ENCODE peak calls at places on chromosomes 4 and X, in six cellular contexts. One of them, this sample, is unnamed.

GRCh38 chr4:165992263-165992662 is 119.2 kb downstream of the TLL1 start:
- DNase-seq in cardiac muscle cell: no peak
- DNase-seq in IMR-90: no peak
- DNase-seq in HCT116: no peak
- DNase-seq in heart right ventricle: no peak
- DNase-seq in colonic mucosa: no peak
- DNase-seq in this sample: no peak

GRCh38 chrX:74925210-74926088 is at the start of gene NEXMIF:
- DNase-seq in cardiac muscle cell: peak
- DNase-seq in IMR-90: no peak
- DNase-seq in HCT116: no peak
- DNase-seq in heart right ventricle: no peak
- DNase-seq in colonic mucosa: peak
- DNase-seq in this sample: peak

GRCh38 chrX:52341493-52341892 is 27.3 kb upstream of the XAGE2 start:
- DNase-seq in cardiac muscle cell: no peak
- DNase-seq in IMR-90: no peak
- DNase-seq in HCT116: peak
- DNase-seq in heart right ventricle: no peak
- DNase-seq in colonic mucosa: no peak
- DNase-seq in this sample: peak

GRCh38 chr4:3688018-3688998 is 77.9 kb upstream of the ADRA2C start:
- DNase-seq in cardiac muscle cell: no peak
- DNase-seq in IMR-90: peak
- DNase-seq in HCT116: no peak
- DNase-seq in heart right ventricle: no peak
- DNase-seq in colonic mucosa: no peak
- DNase-seq in this sample: no peak

GRCh38 chrX:34915463-34916225 is 27.0 kb upstream of the FAM47B start:
- DNase-seq in cardiac muscle cell: peak
- DNase-seq in IMR-90: no peak
- DNase-seq in HCT116: no peak
- DNase-seq in heart right ventricle: no peak
- DNase-seq in colonic mucosa: no peak
- DNase-seq in this sample: no peak

GRCh38 chr4:110458494-110459266 is 17.3 kb upstream of the ENPEP start:
- DNase-seq in cardiac muscle cell: no peak
- DNase-seq in IMR-90: no peak
- DNase-seq in HCT116: no peak
- DNase-seq in heart right ventricle: no peak
- DNase-seq in colonic mucosa: peak
- DNase-seq in this sample: no peak

GRCh38 chr4:36220776-36221175 is 23.5 kb downstream of the ARAP2 start:
- DNase-seq in cardiac muscle cell: no peak
- DNase-seq in IMR-90: no peak
- DNase-seq in HCT116: no peak
- DNase-seq in heart right ventricle: no peak
- DNase-seq in colonic mucosa: no peak
- DNase-seq in this sample: no peak

GRCh38 chr4:27218013-27218412 is 357.4 kb downstream of the STIM2 start:
- DNase-seq in cardiac muscle cell: no peak
- DNase-seq in IMR-90: peak
- DNase-seq in HCT116: no peak
- DNase-seq in heart right ventricle: no peak
- DNase-seq in colonic mucosa: no peak
- DNase-seq in this sample: peak

GRCh38 chr4:73964862-73965611 is 16.8 kb downstream of the PF4 start:
- DNase-seq in cardiac muscle cell: peak
- DNase-seq in IMR-90: no peak
- DNase-seq in HCT116: peak
- DNase-seq in heart right ventricle: no peak
- DNase-seq in colonic mucosa: peak
- DNase-seq in this sample: no peak

GRCh38 chr4:25234390-25235367 is 846 bp downstream of the PI4K2B start:
- DNase-seq in cardiac muscle cell: peak
- DNase-seq in IMR-90: peak
- DNase-seq in HCT116: peak
- DNase-seq in heart right ventricle: peak
- DNase-seq in colonic mucosa: peak
- DNase-seq in this sample: peak

GRCh38 chrX:100895365-100896075 is 21.4 kb upstream of the NOX1 start:
- DNase-seq in cardiac muscle cell: peak
- DNase-seq in IMR-90: peak
- DNase-seq in HCT116: peak
- DNase-seq in heart right ventricle: no peak
- DNase-seq in colonic mucosa: no peak
- DNase-seq in this sample: peak

GRCh38 chr4:83961575-83961974 is 425.7 kb downstream of the GPAT3 start:
- DNase-seq in cardiac muscle cell: no peak
- DNase-seq in IMR-90: peak
- DNase-seq in HCT116: no peak
- DNase-seq in heart right ventricle: no peak
- DNase-seq in colonic mucosa: no peak
- DNase-seq in this sample: peak

GRCh38 chrX:47358387-47359065 is 11.9 kb upstream of the ZNF157 start:
- DNase-seq in cardiac muscle cell: no peak
- DNase-seq in IMR-90: no peak
- DNase-seq in HCT116: no peak
- DNase-seq in heart right ventricle: no peak
- DNase-seq in colonic mucosa: no peak
- DNase-seq in this sample: no peak

GRCh38 chr4:17273047-17273446 is 238.8 kb downstream of the QDPR start:
- DNase-seq in cardiac muscle cell: no peak
- DNase-seq in IMR-90: peak
- DNase-seq in HCT116: no peak
- DNase-seq in heart right ventricle: no peak
- DNase-seq in colonic mucosa: no peak
- DNase-seq in this sample: peak

GRCh38 chrX:125444659-125445058 is 125.0 kb downstream of the TEX13C start:
- DNase-seq in cardiac muscle cell: no peak
- DNase-seq in IMR-90: no peak
- DNase-seq in HCT116: no peak
- DNase-seq in heart right ventricle: no peak
- DNase-seq in colonic mucosa: no peak
- DNase-seq in this sample: no peak

GRCh38 chrX:71181558-71181909 is 36.9 kb downstream of the NLGN3 start:
- DNase-seq in cardiac muscle cell: peak
- DNase-seq in IMR-90: no peak
- DNase-seq in HCT116: no peak
- DNase-seq in heart right ventricle: no peak
- DNase-seq in colonic mucosa: peak
- DNase-seq in this sample: no peak

GRCh38 chr4:110287130-110287529 is 88.7 kb upstream of the ELOVL6 start:
- DNase-seq in cardiac muscle cell: no peak
- DNase-seq in IMR-90: peak
- DNase-seq in HCT116: peak
- DNase-seq in heart right ventricle: no peak
- DNase-seq in colonic mucosa: no peak
- DNase-seq in this sample: peak

GRCh38 chrX:115562492-115562872 is 1.5 kb downstream of the PLS3 start:
- DNase-seq in cardiac muscle cell: peak
- DNase-seq in IMR-90: peak
- DNase-seq in HCT116: no peak
- DNase-seq in heart right ventricle: no peak
- DNase-seq in colonic mucosa: peak
- DNase-seq in this sample: peak

GRCh38 chr4:67934628-67935027 is 28.7 kb downstream of the TMPRSS11A start:
- DNase-seq in cardiac muscle cell: no peak
- DNase-seq in IMR-90: no peak
- DNase-seq in HCT116: no peak
- DNase-seq in heart right ventricle: no peak
- DNase-seq in colonic mucosa: no peak
- DNase-seq in this sample: no peak

GRCh38 chr4:78951862-78952472 is 12.7 kb upstream of the PAQR3 start:
- DNase-seq in cardiac muscle cell: peak
- DNase-seq in IMR-90: peak
- DNase-seq in HCT116: peak
- DNase-seq in heart right ventricle: no peak
- DNase-seq in colonic mucosa: no peak
- DNase-seq in this sample: no peak

GRCh38 chrX:129779747-129780146 is at the start of gene SASH3:
- DNase-seq in cardiac muscle cell: no peak
- DNase-seq in IMR-90: no peak
- DNase-seq in HCT116: no peak
- DNase-seq in heart right ventricle: peak
- DNase-seq in colonic mucosa: no peak
- DNase-seq in this sample: no peak

GRCh38 chr4:142353149-142353738 is 492.9 kb downstream of the INPP4B start:
- DNase-seq in cardiac muscle cell: peak
- DNase-seq in IMR-90: peak
- DNase-seq in HCT116: peak
- DNase-seq in heart right ventricle: no peak
- DNase-seq in colonic mucosa: no peak
- DNase-seq in this sample: peak

GRCh38 chr4:5824635-5825034 is 68.3 kb downstream of the CRMP1 start:
- DNase-seq in cardiac muscle cell: peak
- DNase-seq in IMR-90: peak
- DNase-seq in HCT116: peak
- DNase-seq in heart right ventricle: no peak
- DNase-seq in colonic mucosa: no peak
- DNase-seq in this sample: peak

GRCh38 chr4:124713213-124713592 is 671 bp upstream of the ANKRD50 start:
- DNase-seq in cardiac muscle cell: peak
- DNase-seq in IMR-90: peak
- DNase-seq in HCT116: peak
- DNase-seq in heart right ventricle: peak
- DNase-seq in colonic mucosa: peak
- DNase-seq in this sample: peak

GRCh38 chrX:74924449-74925209 is 623 bp downstream of the NEXMIF start:
- DNase-seq in cardiac muscle cell: peak
- DNase-seq in IMR-90: no peak
- DNase-seq in HCT116: no peak
- DNase-seq in heart right ventricle: peak
- DNase-seq in colonic mucosa: peak
- DNase-seq in this sample: peak

GRCh38 chrX:6813836-6814370 is 279.0 kb upstream of the VCX3A start:
- DNase-seq in cardiac muscle cell: peak
- DNase-seq in IMR-90: no peak
- DNase-seq in HCT116: no peak
- DNase-seq in heart right ventricle: no peak
- DNase-seq in colonic mucosa: no peak
- DNase-seq in this sample: no peak

GRCh38 chr4:15771419-15772058 is 6.6 kb upstream of the CD38 start:
- DNase-seq in cardiac muscle cell: no peak
- DNase-seq in IMR-90: no peak
- DNase-seq in HCT116: no peak
- DNase-seq in heart right ventricle: no peak
- DNase-seq in colonic mucosa: no peak
- DNase-seq in this sample: no peak

GRCh38 chrX:72540318-72540717 is 32.3 kb downstream of the HDAC8 start:
- DNase-seq in cardiac muscle cell: peak
- DNase-seq in IMR-90: peak
- DNase-seq in HCT116: no peak
- DNase-seq in heart right ventricle: no peak
- DNase-seq in colonic mucosa: no peak
- DNase-seq in this sample: peak

GRCh38 chrX:152907084-152907651 is 9.3 kb downstream of the ZNF185 start:
- DNase-seq in cardiac muscle cell: peak
- DNase-seq in IMR-90: peak
- DNase-seq in HCT116: no peak
- DNase-seq in heart right ventricle: no peak
- DNase-seq in colonic mucosa: no peak
- DNase-seq in this sample: peak

GRCh38 chrX:40176256-40176978 is 78.7 kb upstream of the BCOR start:
- DNase-seq in cardiac muscle cell: peak
- DNase-seq in IMR-90: no peak
- DNase-seq in HCT116: no peak
- DNase-seq in heart right ventricle: peak
- DNase-seq in colonic mucosa: peak
- DNase-seq in this sample: no peak

GRCh38 chrX:46710425-46710824 is 48.5 kb downstream of the SLC9A7 start:
- DNase-seq in cardiac muscle cell: no peak
- DNase-seq in IMR-90: peak
- DNase-seq in HCT116: no peak
- DNase-seq in heart right ventricle: no peak
- DNase-seq in colonic mucosa: no peak
- DNase-seq in this sample: no peak

GRCh38 chrX:87299563-87300160 is 217.9 kb upstream of the KLHL4 start:
- DNase-seq in cardiac muscle cell: peak
- DNase-seq in IMR-90: peak
- DNase-seq in HCT116: no peak
- DNase-seq in heart right ventricle: no peak
- DNase-seq in colonic mucosa: no peak
- DNase-seq in this sample: no peak
- TF ChIP-seq CTCF in cardiac muscle cell: peak
- TF ChIP-seq CTCF in IMR-90: peak
- TF ChIP-seq CTCF in HCT116: peak
- TF ChIP-seq CTCF in heart right ventricle: peak
- TF ChIP-seq CTCF in colonic mucosa: peak
- TF ChIP-seq CTCF in this sample: peak

DNA sequence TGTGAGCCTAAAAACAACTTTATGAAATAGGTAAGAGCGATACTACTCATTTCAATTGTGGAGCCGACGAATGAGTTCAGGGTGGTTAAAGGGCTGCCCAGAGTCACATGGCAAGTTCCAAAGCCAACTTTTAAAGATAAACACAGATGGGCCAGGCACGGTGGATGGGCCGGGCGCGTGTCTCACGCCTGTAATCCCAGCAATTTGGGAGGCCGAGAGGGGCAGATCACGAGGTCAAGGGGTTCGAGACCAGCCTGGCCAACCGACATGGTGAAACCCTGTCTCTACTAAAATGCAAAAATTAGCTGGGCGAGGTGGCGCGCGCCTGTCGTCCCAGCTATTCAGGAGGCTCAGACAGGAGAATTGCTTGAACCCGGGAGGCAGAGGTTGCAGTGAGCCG is 914 bp upstream of the C4orf36 start:
- DNase-seq in cardiac muscle cell: no peak
- DNase-seq in IMR-90: no peak
- DNase-seq in HCT116: no peak
- DNase-seq in heart right ventricle: no peak
- DNase-seq in colonic mucosa: no peak
- DNase-seq in this sample: no peak
- H3K4me3 ChIP-seq in cardiac muscle cell: no peak
- H3K4me3 ChIP-seq in IMR-90: no peak
- H3K4me3 ChIP-seq in HCT116: no peak
- H3K4me3 ChIP-seq in heart right ventricle: no peak
- H3K4me3 ChIP-seq in colonic mucosa: no peak
- H3K4me3 ChIP-seq in this sample: peak

GRCh38 chr4:184100297-184100885 is 117.3 kb downstream of the ENPP6 start:
- DNase-seq in cardiac muscle cell: peak
- DNase-seq in IMR-90: peak
- DNase-seq in HCT116: peak
- DNase-seq in heart right ventricle: peak
- DNase-seq in colonic mucosa: peak
- DNase-seq in this sample: no peak
- TF ChIP-seq CTCF in cardiac muscle cell: peak
- TF ChIP-seq CTCF in IMR-90: peak
- TF ChIP-seq CTCF in HCT116: peak
- TF ChIP-seq CTCF in heart right ventricle: peak
- TF ChIP-seq CTCF in colonic mucosa: peak
- TF ChIP-seq CTCF in this sample: no peak

DNA sequence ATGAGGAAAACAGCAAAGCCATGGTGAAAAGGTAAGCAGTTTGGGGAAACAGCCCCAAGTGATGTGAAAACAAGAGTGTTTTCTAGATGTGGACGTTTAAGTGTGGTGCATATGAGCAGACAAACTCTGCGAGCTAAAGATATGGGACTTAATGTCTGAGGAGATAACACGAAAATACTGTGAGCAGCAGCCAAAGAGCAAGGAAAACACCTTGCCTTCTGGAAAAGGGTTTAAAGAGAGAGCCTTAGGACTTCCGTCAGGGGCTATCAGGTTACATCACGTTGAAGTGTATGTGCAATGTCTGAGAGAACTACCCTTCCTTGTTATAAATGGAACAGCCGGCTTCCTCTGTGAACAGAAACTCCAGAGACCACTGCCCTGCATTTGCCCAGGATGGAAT is 54.2 kb downstream of the LEF1 start:
- DNase-seq in cardiac muscle cell: peak
- DNase-seq in IMR-90: no peak
- DNase-seq in HCT116: no peak
- DNase-seq in heart right ventricle: no peak
- DNase-seq in colonic mucosa: no peak
- DNase-seq in this sample: no peak
- H3K4me3 ChIP-seq in cardiac muscle cell: no peak
- H3K4me3 ChIP-seq in IMR-90: no peak
- H3K4me3 ChIP-seq in HCT116: no peak
- H3K4me3 ChIP-seq in heart right ventricle: no peak
- H3K4me3 ChIP-seq in colonic mucosa: no peak
- H3K4me3 ChIP-seq in this sample: no peak